ENCODE peak calls at places on chromosomes 5 and 9, in seven cellular contexts. K is activated gamma-delta T cell treated with Interleukin-2 at 50 U/mL for 16 hours; S is stimulated activated naive CD8-positive, alpha-beta T cell treated with anti-CD3 and anti-CD28 coated beads, Interleukin-15, Interleukin-2, amounts not matched to agents 100 U/mL and 50 U/mL, for 24 hours; M is heart left ventricle; Z is stimulated activated CD8-positive, alpha-beta memory T cell treated with anti-CD3 and anti-CD28 coated beads, Interleukin-15, amount 100 ng/mL, for 4 hours; U is CD4-positive, alpha-beta T cell; G is iris pigment epithelial cell. P is an unnamed sample.

GRCh38 chr5:105587963-105588662 is 2025.5 kb upstream of the NUDT12 start:
- DNase-seq in K (no peak), M (no peak), G (peak), S (no peak), Z (no peak), U (no peak), P (no peak)

GRCh38 chr9:4796988-4797956 is 4.5 kb downstream of the RCL1 start:
- DNase-seq in M (no peak), G (peak), Z (no peak), U (no peak), K (no peak), S (no peak), P (no peak)

GRCh38 chr5:139561655-139562451 is 714 bp downstream of the UBE2D2 start:
- DNase-seq in G (peak), U (no peak), S (peak), K (peak), M (peak), Z (no peak), P (no peak)

GRCh38 chr5:149781612-149782011 is 51.5 kb downstream of the PPARGC1B start:
- DNase-seq in Z (no peak), U (no peak), K (no peak), S (no peak), G (no peak), M (no peak), P (no peak)

GRCh38 chr9:92740969-92741368 is 23.7 kb downstream of the BICD2 start:
- DNase-seq in M (no peak), Z (no peak), S (no peak), U (no peak), G (no peak), K (no peak), P (no peak)

GRCh38 chr9:136047775-136048559 is 47.1 kb downstream of the NACC2 start:
- DNase-seq in U (no peak), Z (no peak), S (no peak), K (no peak), G (no peak), M (no peak), P (no peak)

GRCh38 chr5:132057498-132058255 is 2.8 kb upstream of the IL3 start:
- DNase-seq in S (no peak), M (no peak), K (no peak), U (no peak), Z (no peak), G (no peak), P (no peak)

GRCh38 chr5:3656803-3657202 is 61.2 kb downstream of the IRX1 start:
- DNase-seq in M (no peak), G (no peak), Z (no peak), K (no peak), U (no peak), S (no peak), P (no peak)

GRCh38 chr9:137547687-137548543 is 2.3 kb downstream of the PNPLA7 start:
- DNase-seq in Z (no peak), U (no peak), M (no peak), S (no peak), G (no peak), K (no peak), P (no peak)

GRCh38 chr5:132816554-132816953 is 3.5 kb downstream of the SOWAHA start:
- DNase-seq in K (no peak), M (no peak), S (no peak), Z (no peak), U (no peak), G (peak), P (no peak)

GRCh38 chr5:43019615-43020293 is 20.4 kb downstream of the ANXA2R start:
- DNase-seq in S (peak), K (peak), Z (peak), G (peak), M (peak), U (peak), P (no peak)

GRCh38 chr9:6956796-6957355 is 199.1 kb downstream of the KDM4C start:
- DNase-seq in Z (no peak), G (no peak), K (no peak), U (no peak), S (no peak), M (no peak), P (no peak)

GRCh38 chr9:136178061-136178772 is 26.7 kb downstream of the LHX3 start:
- DNase-seq in G (no peak), U (no peak), Z (no peak), K (no peak), M (no peak), S (no peak), P (no peak)

GRCh38 chr9:106953166-106953565 is 90.2 kb downstream of the ZNF462 start:
- DNase-seq in K (no peak), U (no peak), S (no peak), M (no peak), Z (no peak), G (peak), P (no peak)

GRCh38 chr9:124812401-124813016 is 35.6 kb downstream of the OLFML2A start:
- DNase-seq in S (peak), M (peak), U (no peak), K (no peak), Z (no peak), G (peak), P (no peak)

GRCh38 chr5:81422671-81423070 is 28.7 kb upstream of the ACOT12 start:
- DNase-seq in S (no peak), M (no peak), U (no peak), K (no peak), G (peak), Z (no peak), P (no peak)

GRCh38 chr9:121278535-121279169 is 10.7 kb downstream of the GSN start:
- DNase-seq in G (peak), U (peak), K (no peak), S (peak), M (peak), Z (no peak), P (peak)

GRCh38 chr9:33130501-33130900 is 36.6 kb downstream of the B4GALT1 start:
- DNase-seq in K (no peak), U (no peak), S (no peak), Z (no peak), M (no peak), G (peak), P (no peak)

GRCh38 chr5:57889558-57889957 is 406.9 kb upstream of the ACTBL2 start:
- DNase-seq in Z (no peak), U (no peak), M (peak), S (no peak), K (no peak), G (peak), P (no peak)

GRCh38 chr5:97839338-97840081 is 656.5 kb upstream of the RIOK2 start:
- DNase-seq in K (no peak), U (no peak), Z (no peak), G (peak), S (no peak), M (no peak), P (no peak)

GRCh38 chr9:111877420-111877819 is 19.2 kb upstream of the UGCG start:
- DNase-seq in U (no peak), S (no peak), Z (no peak), G (no peak), K (no peak), M (no peak), P (no peak)

GRCh38 chr5:146965781-146966659 is 87.5 kb upstream of the PPP2R2B start:
- DNase-seq in U (peak), S (peak), M (peak), G (peak), Z (no peak), K (peak), P (peak)

P was measured in anterior cingulate cortex.